ENCODE peak calls at places on chromosomes 1 and 21, in eight cellular contexts. G is LNCaP clone FGC, V is AG04450, X is fibroblast of mammary gland, B is astrocyte of the cerebellum, S is endodermal cell, L is choroid plexus epithelial cell, O is cardiac muscle cell. C is an unnamed sample.

GRCh38 chr21:45512626-45513002 is 29.6 kb downstream of the SLC19A1 start:
- DNase-seq in B (no peak), G (no peak), V (no peak), L (no peak), X (no peak), O (no peak), S (peak), C (no peak)

GRCh38 chr1:10161121-10161520 is 49.2 kb upstream of the KIF1B start:
- DNase-seq in V (no peak), S (no peak), B (no peak), X (no peak), O (no peak), L (no peak), G (no peak), C (no peak)

GRCh38 chr1:117268926-117269378 is 58.2 kb upstream of the VTCN1 start:
- DNase-seq in O (peak), X (no peak), B (no peak), G (peak), S (peak), L (peak), V (no peak), C (peak)

GRCh38 chr1:166673722-166674121 is 165.6 kb upstream of the POGK start:
- DNase-seq in X (no peak), B (no peak), S (no peak), V (no peak), L (no peak), O (no peak), G (no peak), C (no peak)

GRCh38 chr1:87202922-87203655 is 125.6 kb upstream of the LMO4 start:
- DNase-seq in B (no peak), V (no peak), X (no peak), G (no peak), O (no peak), S (no peak), L (no peak), C (no peak)

GRCh38 chr1:203776636-203777035 is 11.7 kb downstream of the LAX1 start:
- DNase-seq in L (no peak), V (no peak), B (no peak), G (no peak), O (peak), X (no peak), S (no peak), C (peak)

GRCh38 chr1:227437495-227438008 is 119.3 kb upstream of the CDC42BPA start:
- DNase-seq in B (no peak), V (no peak), S (peak), O (peak), L (peak), G (no peak), X (peak), C (peak)

GRCh38 chr1:175602186-175602585 is 141.2 kb downstream of the TNR start:
- DNase-seq in X (no peak), O (no peak), S (no peak), B (no peak), L (no peak), V (no peak), G (no peak), C (no peak)

GRCh38 chr1:214312530-214313051 is 31.6 kb downstream of the SMYD2 start:
- DNase-seq in S (peak), G (no peak), O (peak), V (no peak), L (no peak), B (no peak), X (no peak), C (no peak)

GRCh38 chr1:242005866-242006565 is 7.1 kb upstream of the MAP1LC3C start:
- DNase-seq in B (no peak), S (no peak), L (no peak), G (no peak), X (peak), V (no peak), O (no peak), C (no peak)

GRCh38 chr1:216111842-216112241 is 311.4 kb downstream of the USH2A start:
- DNase-seq in S (no peak), O (no peak), B (no peak), G (no peak), L (peak), X (peak), V (no peak), C (no peak)

GRCh38 chr1:6105763-6106162 is 60.1 kb downstream of the KCNAB2 start:
- DNase-seq in O (no peak), G (no peak), L (no peak), X (no peak), V (no peak), B (no peak), S (no peak), C (no peak)

GRCh38 chr1:214377485-214377884 is 96.5 kb downstream of the SMYD2 start:
- DNase-seq in S (no peak), L (no peak), V (no peak), O (no peak), X (no peak), G (no peak), B (no peak), C (no peak)

GRCh38 chr1:53627031-53627430 is 111.9 kb downstream of the GLIS1 start:
- DNase-seq in G (no peak), L (no peak), O (no peak), X (no peak), V (no peak), S (peak), B (no peak), C (no peak)

GRCh38 chr1:17120962-17121837 is 1.9 kb upstream of the PADI2 start:
- DNase-seq in S (no peak), L (peak), G (no peak), O (peak), B (peak), V (no peak), X (peak), C (no peak)

GRCh38 chr1:94160811-94161210 is 39.9 kb upstream of the ABCA4 start:
- DNase-seq in O (no peak), S (no peak), B (peak), L (peak), G (no peak), V (peak), X (peak), C (peak)

GRCh38 chr1:48028218-48028804 is 31.1 kb upstream of the TRABD2B start:
- DNase-seq in V (no peak), O (no peak), X (no peak), L (no peak), S (peak), G (no peak), B (no peak), C (peak)

GRCh38 chr1:208004851-208005250 is 93.9 kb upstream of the CD34 start:
- DNase-seq in O (no peak), V (no peak), G (no peak), B (no peak), X (peak), S (no peak), L (peak), C (peak)

GRCh38 chr1:21468597-21468996 is 28.7 kb downstream of the NBPF3 start:
- DNase-seq in S (peak), O (peak), L (peak), V (no peak), X (peak), B (no peak), G (no peak), C (peak)

GRCh38 chr1:222053790-222054294 is 312.0 kb upstream of the DUSP10 start:
- DNase-seq in B (no peak), G (no peak), S (no peak), O (no peak), L (peak), V (no peak), X (no peak), C (no peak)

GRCh38 chr1:167138703-167139102 is 44.8 kb downstream of the STYXL2 start:
- DNase-seq in L (no peak), S (no peak), X (no peak), B (no peak), G (no peak), O (no peak), V (no peak), C (no peak)

GRCh38 chr1:10430216-10431064 is at the start of gene CENPS:
- DNase-seq in S (peak), V (peak), O (peak), B (peak), L (peak), G (peak), X (peak), C (peak)

GRCh38 chr21:38669186-38669585 is 136.5 kb upstream of the ETS2 start:
- DNase-seq in O (peak), G (peak), B (peak), V (no peak), S (peak), X (peak), L (peak), C (peak)

GRCh38 chr1:15669864-15670263 is 14.3 kb upstream of the PLEKHM2 start:
- DNase-seq in V (no peak), X (no peak), L (no peak), G (no peak), B (no peak), S (no peak), O (no peak), C (no peak)

GRCh38 chr1:93904228-93904627 is 5.0 kb downstream of the GCLM start:
- DNase-seq in S (no peak), X (no peak), B (no peak), O (no peak), G (peak), L (peak), V (no peak), C (no peak)

GRCh38 chr1:106554294-106554693 is 502.2 kb upstream of the PRMT6 start:
- DNase-seq in B (no peak), X (no peak), L (peak), O (no peak), V (no peak), G (no peak), S (no peak), C (peak)

GRCh38 chr1:20483833-20484525 is 2.0 kb downstream of the CAMK2N1 start:
- DNase-seq in X (no peak), S (peak), L (no peak), V (no peak), O (peak), G (no peak), B (no peak), C (peak)

GRCh38 chr1:217525773-217526490 is 105.0 kb downstream of the GPATCH2 start:
- DNase-seq in V (no peak), L (peak), B (no peak), O (no peak), S (no peak), X (peak), G (peak), C (no peak)

GRCh38 chr1:215844777-215845176 is 277.7 kb downstream of the KCTD3 start:
- DNase-seq in L (no peak), B (no peak), S (no peak), O (no peak), G (no peak), V (no peak), X (no peak), C (no peak)

GRCh38 chr1:183270541-183271141 is 84.6 kb downstream of the LAMC2 start:
- DNase-seq in G (no peak), V (peak), L (peak), S (peak), X (peak), B (peak), O (no peak), C (no peak)

GRCh38 chr21:28337319-28337718 is 655.4 kb downstream of the LTN1 start:
- DNase-seq in X (peak), S (no peak), O (peak), V (peak), L (peak), G (peak), B (peak), C (peak)

GRCh38 chr1:227397356-227397978 is 79.2 kb upstream of the CDC42BPA start:
- DNase-seq in B (no peak), X (no peak), G (no peak), O (no peak), S (no peak), L (no peak), V (no peak), C (no peak)

GRCh38 chr1:61301824-61302652 is 219.7 kb downstream of the NFIA start:
- DNase-seq in S (no peak), V (peak), B (no peak), X (peak), G (peak), O (no peak), L (peak), C (peak)

GRCh38 chr1:154519661-154520060 is 17.4 kb upstream of the SHE start:
- DNase-seq in L (no peak), V (no peak), B (no peak), X (no peak), O (no peak), S (no peak), G (no peak), C (no peak)

GRCh38 chr21:45991606-45992301 is 10.2 kb downstream of the COL6A1 start:
- DNase-seq in G (no peak), V (no peak), B (no peak), S (peak), X (no peak), L (no peak), O (no peak), C (no peak)

GRCh38 chr21:36641886-36642285 is 57.0 kb upstream of the SIM2 start:
- DNase-seq in V (no peak), L (no peak), X (no peak), S (no peak), B (no peak), G (no peak), O (no peak), C (no peak)

GRCh38 chr21:36642777-36643176 is 56.1 kb upstream of the SIM2 start:
- DNase-seq in X (no peak), O (no peak), L (no peak), B (no peak), G (no peak), S (no peak), V (no peak), C (no peak)

GRCh38 chr21:36640260-36641244 is 58.4 kb upstream of the SIM2 start:
- DNase-seq in O (no peak), X (no peak), S (peak), G (no peak), V (no peak), L (peak), B (no peak), C (no peak)

GRCh38 chr21:36641346-36641745 is 57.6 kb upstream of the SIM2 start:
- DNase-seq in L (no peak), S (no peak), V (no peak), G (no peak), O (no peak), X (no peak), B (no peak), C (no peak)

GRCh38 chr21:36639769-36640168 is 59.1 kb upstream of the SIM2 start:
- DNase-seq in G (no peak), L (no peak), V (no peak), S (no peak), O (no peak), B (no peak), X (no peak), C (no peak)
- H3K4me3 ChIP-seq in G (no peak), L (no peak), V (no peak), S (no peak), O (no peak), B (no peak), X (no peak), C (no peak)

GRCh38 chr1:230639714-230640209 is 2.5 kb upstream of the COG2 start:
- DNase-seq in S (no peak), O (no peak), V (no peak), L (no peak), G (no peak), X (no peak), B (no peak), C (no peak)
- TF ChIP-seq CTCF in S (no peak), O (no peak), V (no peak), L (no peak), G (no peak), X (no peak), B (no peak), C (no peak)

DNA sequence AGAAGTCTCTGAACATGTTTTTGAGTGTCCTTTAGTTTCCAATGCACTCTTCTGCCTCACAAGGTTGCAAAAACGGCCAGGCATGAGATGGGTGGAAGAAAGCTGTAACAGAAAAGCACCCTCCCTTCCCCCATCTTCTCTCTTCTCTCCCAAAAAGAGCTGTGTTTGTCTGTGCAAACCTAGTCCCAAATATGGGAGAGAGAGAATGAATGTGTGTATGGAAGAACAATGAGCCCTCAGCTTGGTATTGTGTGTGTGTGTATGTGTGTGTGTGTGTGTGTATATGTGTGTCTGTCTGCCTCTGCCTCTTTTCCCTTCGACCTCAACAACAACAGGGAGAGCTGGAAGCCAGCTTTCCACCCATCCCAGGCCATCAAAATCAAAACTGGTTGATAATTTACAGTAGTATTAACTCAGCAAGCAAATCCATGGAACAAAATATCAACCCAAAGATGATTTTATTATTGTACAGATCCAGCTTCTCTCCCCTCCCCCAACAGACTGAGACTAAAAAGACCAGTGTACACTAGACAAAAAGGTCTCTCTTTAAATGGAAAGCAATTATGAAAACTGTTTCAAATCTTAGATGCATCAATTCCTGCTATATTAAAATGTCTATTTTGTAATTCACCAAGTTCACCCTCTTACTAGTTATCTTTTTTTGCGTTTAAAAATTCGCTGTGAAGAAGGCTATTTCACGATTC is 1.7 kb downstream of the RERE start:
- DNase-seq in S (peak), O (peak), L (peak), X (no peak), B (no peak), V (no peak), G (no peak), C (peak)
- H3K4me3 ChIP-seq in S (peak), O (peak), L (peak), X (peak), B (peak), V (peak), G (peak), C (peak)

GRCh38 chr1:18244762-18245161 is 137.2 kb downstream of the IGSF21 start:
- DNase-seq in V (no peak), L (no peak), S (no peak), B (no peak), X (no peak), O (no peak), G (no peak), C (no peak)

GRCh38 chr1:18243503-18244175 is 136.0 kb downstream of the IGSF21 start:
- DNase-seq in V (no peak), L (no peak), G (no peak), S (no peak), B (no peak), X (no peak), O (no peak), C (no peak)

GRCh38 chr1:18247151-18247550 is 139.6 kb downstream of the IGSF21 start:
- DNase-seq in X (no peak), B (no peak), V (no peak), S (no peak), L (no peak), O (no peak), G (no peak), C (no peak)

GRCh38 chr1:18249691-18250090 is 142.1 kb downstream of the IGSF21 start:
- DNase-seq in B (no peak), X (no peak), S (no peak), G (no peak), V (no peak), O (no peak), L (no peak), C (no peak)

DNA sequence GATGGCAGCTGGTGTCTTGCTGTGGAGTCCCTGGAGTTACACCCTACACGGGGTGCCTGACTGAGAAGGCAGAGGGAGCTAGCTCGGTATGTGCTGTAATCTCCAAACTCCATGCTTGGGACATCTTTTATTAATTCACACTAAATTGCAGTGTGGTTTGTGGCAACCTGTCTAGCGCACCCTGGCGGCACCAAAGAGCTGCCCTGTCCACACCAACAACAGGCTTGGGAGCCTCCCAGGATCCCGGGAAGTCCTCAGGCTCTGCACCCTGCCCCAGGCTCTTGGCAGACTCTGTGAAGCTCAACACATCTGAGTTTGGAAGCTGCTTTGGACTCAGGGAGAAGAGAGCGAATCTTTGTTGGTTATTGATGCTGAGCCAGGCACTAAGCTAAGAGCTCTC is 138.9 kb downstream of the IGSF21 start:
- DNase-seq in S (no peak), X (no peak), G (no peak), V (no peak), L (no peak), B (no peak), O (no peak), C (no peak)
- TF ChIP-seq CTCF in S (peak), X (no peak), G (peak), V (no peak), L (no peak), B (no peak), O (no peak), C (no peak)

GRCh38 chr1:100463809-100464424 is 74.0 kb upstream of the GPR88 start:
- DNase-seq in G (no peak), B (peak), S (peak), O (peak), L (peak), X (peak), V (no peak), C (peak)
- H3K4me3 ChIP-seq in G (no peak), B (no peak), S (no peak), O (no peak), L (no peak), X (no peak), V (no peak), C (no peak)